ENCODE peak calls at places on chromosomes 6 and 20, in eight cellular contexts. W is upper lobe of right lung, X is fibroblast of lung, E is BE2C, Q is stomach, F is small intestine, Y is RWPE2, I is IMR-90. S is an unnamed sample.

GRCh38 chr20:36082516-36082915 is 72.0 kb upstream of the EPB41L1 start:
- DNase-seq in X (no peak), E (no peak), W (peak; percentile 13), Q (no peak), F (peak; percentile 74), I (no peak), Y (no peak), S (no peak)

GRCh38 chr20:58647814-58648501 is 3.1 kb upstream of the STX16 start:
- DNase-seq in E (no peak), I (peak; percentile 82), X (peak; percentile 78), Q (no peak), F (no peak), W (peak; percentile 8), Y (peak; percentile 66), S (no peak)

GRCh38 chr20:54227241-54227640 is 19.4 kb downstream of the PFDN4 start:
- DNase-seq in E (no peak), Y (no peak), Q (no peak), I (no peak), X (no peak), W (no peak), F (no peak), S (no peak)

GRCh38 chr6:50096267-50096666 is 46.5 kb upstream of the DEFB112 start:
- DNase-seq in Q (no peak), F (no peak), Y (no peak), I (no peak), X (peak; percentile 59), W (no peak), E (no peak), S (no peak)

GRCh38 chr6:139175389-139175788 is 40.5 kb downstream of the HECA start:
- DNase-seq in E (no peak), F (no peak), Q (no peak), X (no peak), Y (no peak), W (no peak), I (no peak), S (no peak)

GRCh38 chr6:99602519-99603420 is 3.9 kb upstream of the PRDM13 start:
- DNase-seq in Y (no peak), W (no peak), Q (no peak), F (no peak), X (no peak), E (no peak), I (no peak), S (peak; percentile 79)

GRCh38 chr20:15911557-15911956 is 661.7 kb downstream of the KIF16B start:
- DNase-seq in Q (no peak), F (no peak), E (no peak), W (no peak), I (no peak), X (no peak), Y (no peak), S (no peak)

GRCh38 chr20:9286501-9286900 is 217.6 kb downstream of the PLCB4 start:
- DNase-seq in X (no peak), Q (no peak), Y (no peak), F (no peak), E (no peak), W (no peak), I (peak; percentile 38), S (no peak)

GRCh38 chr6:55666811-55667210 is 87.8 kb upstream of the HMGCLL1 start:
- DNase-seq in Q (no peak), Y (no peak), E (no peak), W (no peak), X (no peak), I (no peak), F (no peak), S (no peak)

GRCh38 chr20:13089950-13090469 is 81.2 kb downstream of the SPTLC3 start:
- DNase-seq in E (no peak), Q (no peak), F (peak; percentile 75), X (no peak), I (no peak), Y (no peak), W (no peak), S (no peak)

GRCh38 chr20:44495257-44495656 is 19.6 kb downstream of the TTPAL start:
- DNase-seq in I (peak; percentile 87), Y (no peak), X (peak; percentile 86), F (no peak), E (no peak), W (no peak), Q (no peak), S (no peak)

GRCh38 chr6:24524801-24525200 is 30.0 kb downstream of the ALDH5A1 start:
- DNase-seq in I (peak; percentile 59), X (peak; percentile 62), Q (no peak), E (peak; percentile 40), W (no peak), Y (no peak), F (peak; percentile 24), S (no peak)

GRCh38 chr6:136069119-136069518 is 181.0 kb downstream of the MTFR2 start:
- DNase-seq in W (no peak), I (peak; percentile 89), E (no peak), Y (no peak), F (no peak), Q (no peak), X (peak; percentile 86), S (no peak)

GRCh38 chr6:99294786-99295185 is 54.7 kb downstream of the FAXC start:
- DNase-seq in I (no peak), W (no peak), Q (no peak), E (no peak), F (no peak), X (no peak), Y (no peak), S (no peak)

GRCh38 chr6:26044140-26045045 is 42.8 kb upstream of the HFE start:
- DNase-seq in I (peak; percentile 20), Y (no peak), Q (no peak), W (peak; percentile 79), E (peak; percentile 59), X (peak; percentile 58), F (peak; percentile 46), S (peak; percentile 51)

GRCh38 chr6:109336221-109336955 is 45.9 kb downstream of the CD164 start:
- DNase-seq in Y (no peak), E (no peak), X (peak; percentile 55), W (no peak), I (peak; percentile 56), F (peak; percentile 89), Q (peak; percentile 86), S (peak; percentile 51)

GRCh38 chr6:142879527-142879926 is 65.4 kb downstream of the HIVEP2 start:
- DNase-seq in Q (no peak), X (no peak), W (no peak), E (no peak), F (no peak), I (no peak), Y (no peak), S (no peak)

GRCh38 chr6:122276637-122277036 is 122.8 kb upstream of the HSF2 start:
- DNase-seq in Q (no peak), E (no peak), X (no peak), Y (no peak), I (no peak), F (no peak), W (no peak), S (no peak)

GRCh38 chr6:49556429-49556837 is 6.0 kb downstream of the C6orf141 start:
- DNase-seq in Y (peak; percentile 74), W (no peak), E (no peak), I (peak; percentile 9), X (peak; percentile 69), F (peak; percentile 96), Q (no peak), S (no peak)

GRCh38 chr6:116779569-116780164 is 14.1 kb upstream of the FAM162B start:
- DNase-seq in W (no peak), E (no peak), X (peak; percentile 67), Q (no peak), I (peak; percentile 36), Y (no peak), F (peak; percentile 21), S (no peak)

GRCh38 chr6:53922571-53922981 is 127.8 kb downstream of the LRRC1 start:
- DNase-seq in I (no peak), W (no peak), X (no peak), E (no peak), F (no peak), Q (no peak), Y (no peak), S (peak; percentile 64)

DNA sequence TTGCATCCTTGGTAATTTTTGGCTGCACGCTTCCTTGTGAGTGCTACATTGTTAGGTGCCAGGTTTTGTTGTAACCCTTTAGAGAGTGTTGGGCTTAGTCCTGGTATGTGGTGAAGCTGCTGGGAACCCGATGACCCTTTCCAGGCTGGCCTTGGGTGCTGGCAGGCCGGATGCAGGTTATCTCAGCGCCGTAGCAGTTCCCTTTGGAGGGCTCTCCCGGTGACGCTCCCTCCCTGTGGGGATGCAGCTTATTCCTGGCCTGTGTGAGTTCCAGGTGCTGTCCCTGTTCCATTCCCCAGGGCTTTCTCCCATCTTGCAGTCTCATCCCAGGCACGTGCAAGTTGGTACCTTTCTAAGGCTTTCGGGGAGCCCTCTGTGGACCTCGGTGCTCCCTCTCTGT is 13.9 kb upstream of the BHLHE23 start:
- DNase-seq in X (no peak), I (no peak), W (no peak), Y (peak; percentile 74), E (no peak), F (no peak), Q (no peak), S (peak; percentile 30)
- H3K4me1 ChIP-seq in X (no peaks in the 10 kb centered on the region), I (no peaks in the 10 kb centered on the region), W (peaks cover 3% of the 10 kb centered on the region), Y (peaks cover 4% of the 10 kb centered on the region), E (no peaks in the 10 kb centered on the region), F (no peaks in the 10 kb centered on the region), Q (no peaks in the 10 kb centered on the region), S (no peaks in the 10 kb centered on the region)

GRCh38 chr6:3746119-3746691 is 5.3 kb downstream of the PXDC1 start:
- DNase-seq in Y (no peak), X (no peak), E (no peak), Q (peak; percentile 25), I (no peak), W (no peak), F (peak; percentile 47), S (no peak)
- H3K4me1 ChIP-seq in Y (peaks cover 25% of the 10 kb centered on the region), X (peaks cover 16% of the 10 kb centered on the region), E (peaks cover 2% of the 10 kb centered on the region), Q (peaks cover 72% of the 10 kb centered on the region), I (peaks cover 34% of the 10 kb centered on the region), W (peaks cover 65% of the 10 kb centered on the region), F (peaks cover 2% of the 10 kb centered on the region), S (peaks cover 91% of the 10 kb centered on the region)

DNA sequence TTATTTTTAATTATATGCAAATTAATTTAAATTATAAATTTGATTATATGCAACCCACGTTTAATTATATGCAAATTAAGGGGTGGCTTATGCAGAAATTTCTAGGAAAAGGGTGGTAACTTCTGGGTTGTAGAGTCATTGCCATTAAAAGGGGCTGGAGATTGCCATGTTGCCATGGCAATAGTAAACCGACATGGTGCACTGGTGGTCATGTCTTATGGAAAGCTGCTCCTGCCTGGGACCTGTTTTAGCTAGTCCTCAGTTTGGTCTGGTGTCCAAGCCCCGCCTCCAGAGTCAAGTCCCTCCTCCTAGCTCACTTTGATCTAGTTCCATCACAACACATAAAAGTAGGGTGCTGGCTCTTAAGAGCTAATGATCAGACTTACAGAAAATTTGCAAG is 5.4 kb downstream of the SLC22A2 start:
- DNase-seq in X (no peak), Q (no peak), Y (no peak), W (no peak), F (no peak), I (no peak), E (no peak), S (no peak)
- H3K4me1 ChIP-seq in X (no peaks in the 10 kb centered on the region), Q (no peaks in the 10 kb centered on the region), Y (peaks cover 25% of the 10 kb centered on the region), W (no peaks in the 10 kb centered on the region), F (no peaks in the 10 kb centered on the region), I (no peaks in the 10 kb centered on the region), E (no peaks in the 10 kb centered on the region), S (no peaks in the 10 kb centered on the region)

GRCh38 chr6:15947436-15947835 is 181.4 kb upstream of the MYLIP start:
- DNase-seq in I (no peak), Y (no peak), W (no peak), Q (no peak), E (no peak), F (no peak), X (no peak), S (no peak)
- H3K4me1 ChIP-seq in I (no peaks in the 10 kb centered on the region), Y (peaks cover 19% of the 10 kb centered on the region), W (peaks cover 9% of the 10 kb centered on the region), Q (no peaks in the 10 kb centered on the region), E (peaks cover 3% of the 10 kb centered on the region), F (no peaks in the 10 kb centered on the region), X (no peaks in the 10 kb centered on the region), S (no peaks in the 10 kb centered on the region)